ENCODE peak calls at places on chromosomes 5 and 9, in eight cellular contexts. T is upper lobe of right lung; A is effector memory CD8-positive, alpha-beta T cell; O is left cardiac atrium; L is stimulated activated CD4-positive, alpha-beta T cell treated with anti-CD3 and anti-CD28 coated beads, Interleukin-2, amount 100 ng/mL, for 48 hours; R is activated CD4-positive, alpha-beta memory T cell treated with anti-CD3 and anti-CD28 coated beads, Interleukin-2, amount 10 ng/mL, durations not matched to agents 7 days and 5 days; U is NCI-H1105; F is NCI-H510A treated with DMSO at 0.1 percent for 48 hours. H is an unnamed sample.
A peak's percentile ranks its signal among the peaks of the same experiment; 100 is the strongest.

GRCh38 chr9:21434202-21435014 is 5.8 kb upstream of the IFNA1 start:
- DNase-seq in T (no peak), F (peak; percentile 2), L (peak; percentile 44), U (peak; percentile 15), R (peak; percentile 32), A (peak; percentile 55), O (peak; percentile 23), H (peak; percentile 14)

GRCh38 chr5:178766936-178767912 is 36.8 kb upstream of the ZNF354A start:
- DNase-seq in U (no peak), A (no peak), F (no peak), L (no peak), T (peak; percentile 48), R (no peak), O (no peak), H (no peak)

GRCh38 chr5:179178016-179178575 is 117.9 kb downstream of the ZNF354C start:
- DNase-seq in T (no peak), R (no peak), L (no peak), U (no peak), F (no peak), O (peak; percentile 10), A (no peak), H (no peak)

GRCh38 chr9:2248768-2249167 is 233.6 kb downstream of the SMARCA2 start:
- DNase-seq in F (no peak), R (no peak), A (no peak), L (no peak), U (no peak), T (no peak), O (no peak), H (no peak)

GRCh38 chr9:90189306-90189705 is 453.3 kb downstream of the DIRAS2 start:
- DNase-seq in U (no peak), O (no peak), F (no peak), T (no peak), A (no peak), R (no peak), L (no peak), H (peak; percentile 74)

GRCh38 chr9:105328872-105329728 is 84.6 kb downstream of the SLC44A1 start:
- DNase-seq in L (no peak), T (no peak), O (no peak), U (no peak), F (no peak), A (no peak), R (no peak), H (no peak)

GRCh38 chr9:104313396-104314110 is 190.5 kb upstream of the OR13F1 start:
- DNase-seq in T (no peak), L (no peak), F (no peak), R (no peak), U (no peak), A (no peak), O (no peak), H (no peak)

GRCh38 chr9:94289691-94290090 is 30.6 kb downstream of the ZNF169 start:
- DNase-seq in T (no peak), R (no peak), F (no peak), O (no peak), L (no peak), U (no peak), A (no peak), H (no peak)

GRCh38 chr5:64497390-64497789 is 8.4 kb upstream of the RGS7BP start:
- DNase-seq in T (no peak), O (no peak), U (no peak), A (no peak), R (no peak), L (no peak), F (no peak), H (no peak)

GRCh38 chr9:137707361-137707760 is 88.6 kb downstream of the EHMT1 start:
- DNase-seq in A (no peak), F (no peak), L (no peak), T (no peak), U (no peak), R (no peak), O (no peak), H (no peak)

GRCh38 chr5:68007446-68007845 is 208.1 kb upstream of the PIK3R1 start:
- DNase-seq in T (peak; percentile 68), L (no peak), O (peak; percentile 61), R (no peak), U (no peak), F (no peak), A (no peak), H (no peak)

GRCh38 chr5:139745800-139746690 is 49.6 kb upstream of the PSD2 start:
- DNase-seq in F (peak; percentile 78), U (no peak), T (no peak), A (peak; percentile 41), R (peak; percentile 36), L (peak; percentile 33), O (peak; percentile 74), H (peak; percentile 88)

GRCh38 chr9:95004452-95005275 is 278.2 kb downstream of the AOPEP start:
- DNase-seq in R (peak; percentile 53), T (peak; percentile 85), F (no peak), U (peak; percentile 55), O (peak; percentile 67), L (no peak), A (peak; percentile 14), H (peak; percentile 27)

GRCh38 chr9:91036356-91036755 is 234.7 kb downstream of the SYK start:
- DNase-seq in A (no peak), R (peak; percentile 15), L (no peak), F (no peak), T (no peak), U (no peak), O (no peak), H (no peak)

GRCh38 chr9:129174724-129175514 is 3.1 kb downstream of the IER5L start:
- DNase-seq in R (peak; percentile 59), F (peak; percentile 78), T (peak; percentile 89), O (peak; percentile 89), U (peak; percentile 24), A (peak; percentile 21), L (peak; percentile 12), H (no peak)

GRCh38 chr5:76601470-76601869 is 21.7 kb downstream of the F2RL2 start:
- DNase-seq in R (no peak), T (no peak), O (no peak), L (no peak), U (peak; percentile 26), A (peak; percentile 34), F (peak; percentile 7), H (peak; percentile 43)

GRCh38 chr9:118128313-118128712 is 424.1 kb downstream of the TLR4 start:
- DNase-seq in T (peak; percentile 28), R (no peak), A (no peak), U (no peak), F (no peak), L (no peak), O (no peak), H (no peak)

GRCh38 chr5:168317521-168318147 is 26.2 kb downstream of the WWC1 start:
- DNase-seq in R (no peak), A (no peak), U (no peak), T (no peak), O (no peak), F (peak; percentile 25), L (no peak), H (no peak)

GRCh38 chr5:36877667-36878420 is 1.3 kb downstream of the NIPBL start:
- DNase-seq in T (no peak), R (no peak), U (no peak), L (no peak), O (no peak), A (no peak), F (peak; percentile 70), H (peak; percentile 27)

GRCh38 chr9:70135176-70135575 is 91.5 kb downstream of the MAMDC2 start:
- DNase-seq in L (no peak), O (no peak), A (no peak), F (no peak), U (no peak), R (no peak), T (no peak), H (no peak)

GRCh38 chr9:124764774-124765438 is 6.2 kb downstream of the NR6A1 start:
- DNase-seq in R (no peak), A (no peak), F (peak; percentile 66), U (no peak), T (no peak), O (no peak), L (no peak), H (peak; percentile 59)

GRCh38 chr5:57577432-57578175 is 95.0 kb upstream of the ACTBL2 start:
- DNase-seq in F (no peak), U (no peak), T (no peak), O (no peak), R (no peak), A (no peak), L (no peak), H (no peak)

GRCh38 chr5:126101901-126102300 is 321.3 kb upstream of the GRAMD2B start:
- DNase-seq in O (no peak), F (no peak), L (no peak), R (no peak), T (no peak), U (no peak), A (no peak), H (no peak)

GRCh38 chr9:131546336-131547084 is 1.2 kb downstream of the PRRT1B start:
- DNase-seq in L (no peak), T (no peak), A (no peak), O (no peak), U (peak; percentile 40), R (no peak), F (peak; percentile 58), H (no peak)

GRCh38 chr5:138641547-138642298 is 66.5 kb upstream of the HSPA9 start:
- DNase-seq in L (peak; percentile 88), F (peak; percentile 63), O (peak; percentile 71), A (peak; percentile 69), T (peak; percentile 80), R (peak; percentile 80), U (no peak), H (peak; percentile 59)

GRCh38 chr5:179762079-179762780 is 29.6 kb downstream of the MAML1 start:
- DNase-seq in A (peak; percentile 38), F (peak; percentile 32), U (no peak), R (peak; percentile 59), L (no peak), O (no peak), T (no peak), H (peak; percentile 37)

GRCh38 chr9:134196911-134197310 is 32.5 kb upstream of the RNU6ATAC start:
- DNase-seq in R (no peak), A (no peak), U (no peak), F (no peak), T (peak; percentile 17), L (no peak), O (no peak), H (no peak)

GRCh38 chr9:98168952-98169488 is 23.4 kb downstream of the CORO2A start:
- DNase-seq in F (peak; percentile 55), L (no peak), U (no peak), T (no peak), R (peak; percentile 78), O (peak; percentile 43), A (peak; percentile 25), H (peak; percentile 74)

GRCh38 chr5:862367-863243 is 11.8 kb upstream of the ZDHHC11 start:
- DNase-seq in U (no peak), R (no peak), F (peak; percentile 65), O (no peak), L (no peak), A (no peak), T (no peak), H (no peak)

GRCh38 chr9:122370869-122371467 is at the start of gene PTGS1:
- DNase-seq in L (no peak), T (peak; percentile 80), O (peak; percentile 71), R (no peak), F (peak; percentile 7), A (no peak), U (no peak), H (peak; percentile 63)

GRCh38 chr9:20319641-20320337 is 302.5 kb downstream of the MLLT3 start:
- DNase-seq in T (no peak), U (no peak), O (no peak), L (no peak), F (peak; percentile 48), A (no peak), R (peak; percentile 30), H (no peak)

GRCh38 chr5:147904110-147904509 is 2.2 kb downstream of the C5orf46 start:
- DNase-seq in F (no peak), O (no peak), L (no peak), U (no peak), T (no peak), A (no peak), R (no peak), H (no peak)

GRCh38 chr5:16791036-16791705 is 144.9 kb downstream of the MYO10 start:
- DNase-seq in L (peak; percentile 18), T (no peak), O (no peak), U (peak; percentile 25), R (no peak), A (no peak), F (peak; percentile 83), H (peak; percentile 43)

GRCh38 chr5:38926121-38926520 is 80.3 kb downstream of the OSMR start:
- DNase-seq in A (no peak), L (no peak), T (no peak), O (no peak), R (no peak), U (no peak), F (no peak), H (no peak)

H was measured in germinal center.